ENCODE peak calls at places on chromosomes 2 and 18, in six cellular contexts. Q is EH; D is T1000; J is activated T-helper 1 cell treated with anti-CD3 and anti-CD28 coated beads, Interleukin-2, amount 50 U/mL, for 16 hours; T is NAMALWA; U is glutamatergic neuron. F is an unnamed sample.

GRCh38 chr2:96880891-96881273 is 11.0 kb upstream of the SEMA4C start:
- DNase-seq in Q (no peak), D (no peak), J (no peak), T (no peak), U (no peak), F (no peak)

GRCh38 chr2:237563816-237564215 is 2.6 kb upstream of the PRLH start:
- DNase-seq in Q (peak), D (no peak), J (no peak), T (no peak), U (no peak), F (no peak)

GRCh38 chr18:62763101-62763521 is 47.8 kb downstream of the PHLPP1 start:
- DNase-seq in Q (peak), D (no peak), J (no peak), T (no peak), U (no peak), F (peak)

GRCh38 chr18:44759925-44760342 is 79.2 kb downstream of the SETBP1 start:
- DNase-seq in Q (no peak), D (no peak), J (no peak), T (peak), U (no peak), F (no peak)

GRCh38 chr2:97919858-97920257 is 75.9 kb downstream of the TMEM131 start:
- DNase-seq in Q (no peak), D (no peak), J (no peak), T (no peak), U (no peak), F (no peak)

GRCh38 chr2:101193038-101193437 is 41.9 kb upstream of the TBC1D8 start:
- DNase-seq in Q (no peak), D (no peak), J (no peak), T (no peak), U (no peak), F (no peak)

GRCh38 chr18:79567481-79568147 is 112.0 kb upstream of the CTDP1 start:
- DNase-seq in Q (peak), D (no peak), J (no peak), T (no peak), U (peak), F (no peak)

GRCh38 chr2:64865073-64865830 is 123.9 kb upstream of the SLC1A4 start:
- DNase-seq in Q (peak), D (peak), J (peak), T (peak), U (peak), F (peak)

GRCh38 chr2:205511666-205512065 is 170.6 kb upstream of the NRP2 start:
- DNase-seq in Q (peak), D (no peak), J (no peak), T (peak), U (no peak), F (no peak)

GRCh38 chr2:61671561-61672315 is 133.6 kb upstream of the XPO1 start:
- DNase-seq in Q (peak), D (no peak), J (no peak), T (no peak), U (no peak), F (no peak)

GRCh38 chr2:142175917-142176316 is 45.1 kb upstream of the LRP1B start:
- DNase-seq in Q (no peak), D (no peak), J (no peak), T (no peak), U (no peak), F (no peak)

GRCh38 chr18:59123588-59124369 is 15.9 kb upstream of the SEC11C start:
- DNase-seq in Q (peak), D (peak), J (no peak), T (no peak), U (no peak), F (no peak)

GRCh38 chr2:191635333-191636234 is 42.4 kb upstream of the NABP1 start:
- DNase-seq in Q (peak), D (no peak), J (no peak), T (no peak), U (no peak), F (no peak)

GRCh38 chr2:188619146-188619545 is 327.5 kb downstream of the GULP1 start:
- DNase-seq in Q (no peak), D (no peak), J (no peak), T (no peak), U (no peak), F (no peak)

GRCh38 chr2:44952143-44952805 is 10.8 kb downstream of the SIX3 start:
- DNase-seq in Q (peak), D (no peak), J (no peak), T (peak), U (peak), F (peak)

GRCh38 chr18:57970356-57971095 is 73.5 kb upstream of the NEDD4L start:
- DNase-seq in Q (peak), D (no peak), J (no peak), T (peak), U (peak), F (no peak)

GRCh38 chr2:235390108-235390815 is 103.6 kb upstream of the AGAP1 start:
- DNase-seq in Q (peak), D (no peak), J (no peak), T (peak), U (no peak), F (peak)

GRCh38 chr2:201203916-201204654 is 21.1 kb downstream of the CASP10 start:
- DNase-seq in Q (peak), D (no peak), J (no peak), T (no peak), U (no peak), F (no peak)

GRCh38 chr2:9251154-9252001 is 44.8 kb downstream of the ASAP2 start:
- DNase-seq in Q (peak), D (peak), J (no peak), T (no peak), U (no peak), F (no peak)

GRCh38 chr2:208031608-208032019 is 6.3 kb upstream of the PLEKHM3 start:
- DNase-seq in Q (peak), D (no peak), J (no peak), T (no peak), U (no peak), F (no peak)

GRCh38 chr2:99748344-99748743 is 258.5 kb upstream of the REV1 start:
- DNase-seq in Q (peak), D (no peak), J (no peak), T (no peak), U (no peak), F (no peak)

GRCh38 chr18:46574000-46574739 is 82.8 kb downstream of the LOXHD1 start:
- DNase-seq in Q (no peak), D (no peak), J (no peak), T (no peak), U (no peak), F (no peak)

GRCh38 chr2:221521261-221521845 is 50.8 kb downstream of the EPHA4 start:
- DNase-seq in Q (no peak), D (no peak), J (no peak), T (no peak), U (no peak), F (no peak)

GRCh38 chr2:66849128-66849527 is 414.2 kb downstream of the MEIS1 start:
- DNase-seq in Q (no peak), D (no peak), J (no peak), T (no peak), U (no peak), F (no peak)

GRCh38 chr2:38991899-38992298 is 102.2 kb downstream of the ARHGEF33 start:
- DNase-seq in Q (no peak), D (no peak), J (no peak), T (no peak), U (no peak), F (no peak)

GRCh38 chr2:191933307-191934105 is 86.6 kb upstream of the CAVIN2 start:
- DNase-seq in Q (no peak), D (no peak), J (no peak), T (no peak), U (peak), F (no peak)

GRCh38 chr2:224884188-224884587 is 158.1 kb downstream of the DOCK10 start:
- DNase-seq in Q (peak), D (no peak), J (no peak), T (no peak), U (no peak), F (no peak)

GRCh38 chr18:48889115-48889941 is 61.4 kb downstream of the SMAD7 start:
- DNase-seq in Q (no peak), D (no peak), J (no peak), T (no peak), U (peak), F (no peak)

GRCh38 chr18:74399225-74399887 is 57.8 kb downstream of the DIPK1C start:
- DNase-seq in Q (no peak), D (no peak), J (no peak), T (no peak), U (no peak), F (peak)

GRCh38 chr2:118169359-118170005 is 81.2 kb downstream of the INSIG2 start:
- DNase-seq in Q (peak), D (no peak), J (no peak), T (no peak), U (no peak), F (peak)

GRCh38 chr2:110755494-110756078 is 23.2 kb downstream of the ACOXL start:
- DNase-seq in Q (peak), D (no peak), J (no peak), T (peak), U (no peak), F (peak)

GRCh38 chr2:200454839-200455801 is 54.7 kb downstream of the KCTD18 start:
- DNase-seq in Q (peak), D (no peak), J (no peak), T (no peak), U (no peak), F (no peak)